ENCODE peak calls at places on chromosomes 2 and 18, in eight cellular contexts. P is sciatic nerve; O is activated CD4-positive, alpha-beta T cell treated with anti-CD3 and anti-CD28 coated beads, Interleukin-2, amount 10 ng/mL, durations not matched to agents 7 days and 5 days; W is NCI-H1105 treated with DMSO at 0.1 percent for 48 hours; X is EL; L is mesenchymal stem cell; I is psoas muscle; G is DMS153. B is an unnamed sample.

GRCh38 chr2:180449171-180449570 is 442.1 kb upstream of the CWC22 start:
- DNase-seq in O (no peak), X (no peak), L (no peak), G (no peak), P (no peak), I (no peak), W (no peak), B (no peak)

GRCh38 chr2:101281482-101281881 is 27.0 kb downstream of the RNF149 start:
- DNase-seq in W (no peak), L (no peak), P (no peak), X (no peak), G (no peak), I (no peak), O (no peak), B (no peak)

GRCh38 chr2:98029718-98030222 is 34.0 kb upstream of the TMEM131 start:
- DNase-seq in G (no peak), X (peak), I (no peak), W (no peak), L (no peak), O (no peak), P (no peak), B (no peak)

GRCh38 chr18:35117951-35118411 is 76.8 kb downstream of the MAPRE2 start:
- DNase-seq in P (no peak), O (no peak), L (peak), X (peak), W (no peak), G (no peak), I (peak), B (no peak)

GRCh38 chr2:159807183-159808037 is 9.4 kb upstream of the CD302 start:
- DNase-seq in I (no peak), X (peak), W (peak), L (peak), G (peak), O (peak), P (no peak), B (no peak)

GRCh38 chr2:72887836-72888437 is 729 bp downstream of the SPR start:
- DNase-seq in I (peak), P (peak), X (peak), W (peak), G (peak), L (peak), O (peak), B (peak)

GRCh38 chr2:152611458-152612231 is 105.6 kb downstream of the PRPF40A start:
- DNase-seq in L (peak), X (peak), P (peak), G (no peak), I (peak), O (no peak), W (no peak), B (peak)

GRCh38 chr18:61964616-61965015 is 71.8 kb upstream of the RNF152 start:
- DNase-seq in G (no peak), P (no peak), W (no peak), I (no peak), X (no peak), L (no peak), O (no peak), B (no peak)

GRCh38 chr2:102839668-102840388 is 78.0 kb downstream of the TMEM182 start:
- DNase-seq in O (peak), W (peak), G (no peak), I (no peak), X (peak), L (peak), P (no peak), B (no peak)

GRCh38 chr2:9782197-9782719 is 61.0 kb upstream of the TAF1B start:
- DNase-seq in L (no peak), O (peak), W (no peak), X (no peak), G (peak), I (no peak), P (no peak), B (no peak)

GRCh38 chr18:13641551-13642439 is 84.6 kb downstream of the FAM210A start:
- DNase-seq in X (no peak), L (no peak), P (no peak), W (no peak), G (no peak), O (no peak), I (peak), B (peak)

GRCh38 chr2:136135924-136136906 is 18.3 kb upstream of the CXCR4 start:
- DNase-seq in O (peak), X (no peak), P (no peak), G (no peak), I (no peak), L (no peak), W (peak), B (no peak)

GRCh38 chr2:233807215-233807865 is 29.2 kb downstream of the MROH2A start:
- DNase-seq in L (no peak), I (no peak), X (no peak), G (no peak), P (peak), O (no peak), W (no peak), B (no peak)

GRCh38 chr2:241941691-241942301 is 72.3 kb downstream of the RTP5 start:
- DNase-seq in L (no peak), I (no peak), P (peak), G (no peak), O (no peak), W (no peak), X (no peak), B (no peak)

GRCh38 chr2:112055833-112056625 is 960 bp downstream of the TMEM87B start:
- DNase-seq in X (peak), G (peak), W (peak), L (peak), O (peak), P (peak), I (peak), B (peak)

GRCh38 chr18:6289454-6290242 is 125.1 kb downstream of the L3MBTL4 start:
- DNase-seq in L (no peak), I (no peak), G (no peak), P (no peak), W (no peak), O (no peak), X (no peak), B (no peak)